ENCODE peak calls at places on chromosomes 16 and 17, in eight cellular contexts. H is right atrium auricular region; I is NT2/D1; X is body of pancreas; Z is astrocyte; K is CD8-positive, alpha-beta memory T cell; Y is small intestine; E is A549. S is an unnamed sample. For H3K4me1, the result is how much of the 10 kb centered on the place peaks cover.

GRCh38 chr16:72560617-72561016 is 388.7 kb upstream of the PMFBP1 start:
- DNase-seq in K (no peak), I (no peak), H (no peak), Z (no peak), E (no peak), X (no peak), Y (peak), S (peak)

GRCh38 chr17:18109935-18110334 is 1.4 kb downstream of the MYO15A start:
- DNase-seq in K (no peak), X (no peak), I (no peak), Y (no peak), Z (no peak), H (no peak), E (no peak), S (no peak)

GRCh38 chr17:82528484-82529265 is 9.1 kb downstream of the FOXK2 start:
- DNase-seq in H (peak), Z (peak), I (no peak), Y (peak), X (peak), E (peak), K (no peak), S (no peak)

GRCh38 chr17:48597775-48598631 is 4.4 kb upstream of the HOXB5 start:
- DNase-seq in I (no peak), H (peak), Y (no peak), K (peak), E (no peak), X (peak), Z (no peak), S (peak)

GRCh38 chr17:76005263-76006149 is 4.9 kb downstream of the CDK3 start:
- DNase-seq in K (peak), X (peak), I (peak), H (peak), Y (peak), Z (no peak), E (peak), S (peak)

GRCh38 chr17:62950067-62950466 is 16.0 kb upstream of the TANC2 start:
- DNase-seq in X (peak), Y (peak), I (no peak), E (peak), H (no peak), K (no peak), Z (peak), S (peak)

GRCh38 chr16:15808071-15808470 is 48.8 kb downstream of the MYH11 start:
- DNase-seq in H (no peak), E (no peak), K (no peak), I (no peak), Z (no peak), X (no peak), Y (no peak), S (no peak)

GRCh38 chr17:6509295-6509771 is 47.0 kb downstream of the PITPNM3 start:
- DNase-seq in I (no peak), K (no peak), E (no peak), X (peak), Y (no peak), Z (no peak), H (no peak), S (no peak)

GRCh38 chr17:40519089-40519775 is 17.8 kb upstream of the TNS4 start:
- DNase-seq in Z (no peak), I (no peak), X (no peak), Y (no peak), K (no peak), E (no peak), H (no peak), S (no peak)

GRCh38 chr17:49944451-49944850 is 24.5 kb upstream of the DLX4 start:
- DNase-seq in Z (no peak), Y (no peak), E (no peak), K (no peak), I (no peak), H (no peak), X (no peak), S (no peak)

GRCh38 chr17:79797492-79798295 is 817 bp upstream of the CBX8 start:
- DNase-seq in I (no peak), E (peak), H (no peak), Z (no peak), K (no peak), X (no peak), Y (no peak), S (peak)

GRCh38 chr17:66412857-66413563 is 110.6 kb downstream of the PRKCA start:
- DNase-seq in X (no peak), Y (no peak), H (no peak), I (no peak), Z (no peak), E (no peak), K (no peak), S (no peak)

GRCh38 chr17:43092891-43093290 is 32.3 kb downstream of the BRCA1 start:
- DNase-seq in Y (no peak), X (no peak), I (no peak), K (no peak), E (no peak), H (no peak), Z (peak), S (no peak)

GRCh38 chr16:896261-897199 is 74.3 kb downstream of the LMF1 start:
- DNase-seq in K (no peak), Y (no peak), Z (no peak), H (no peak), I (no peak), X (no peak), E (no peak), S (no peak)

GRCh38 chr17:17999364-18000007 is 26.8 kb downstream of the DRC3 start:
- DNase-seq in K (no peak), X (no peak), E (no peak), Z (no peak), I (no peak), Y (no peak), H (no peak), S (no peak)

GRCh38 chr17:56112086-56112485 is 41.2 kb upstream of the ANKFN1 start:
- DNase-seq in H (no peak), I (no peak), K (no peak), Y (no peak), E (no peak), Z (peak), X (no peak), S (no peak)

GRCh38 chr16:30996324-30996999 is 11.5 kb downstream of the HSD3B7 start:
- DNase-seq in H (no peak), E (peak), X (peak), I (no peak), K (no peak), Y (peak), Z (no peak), S (no peak)

DNA sequence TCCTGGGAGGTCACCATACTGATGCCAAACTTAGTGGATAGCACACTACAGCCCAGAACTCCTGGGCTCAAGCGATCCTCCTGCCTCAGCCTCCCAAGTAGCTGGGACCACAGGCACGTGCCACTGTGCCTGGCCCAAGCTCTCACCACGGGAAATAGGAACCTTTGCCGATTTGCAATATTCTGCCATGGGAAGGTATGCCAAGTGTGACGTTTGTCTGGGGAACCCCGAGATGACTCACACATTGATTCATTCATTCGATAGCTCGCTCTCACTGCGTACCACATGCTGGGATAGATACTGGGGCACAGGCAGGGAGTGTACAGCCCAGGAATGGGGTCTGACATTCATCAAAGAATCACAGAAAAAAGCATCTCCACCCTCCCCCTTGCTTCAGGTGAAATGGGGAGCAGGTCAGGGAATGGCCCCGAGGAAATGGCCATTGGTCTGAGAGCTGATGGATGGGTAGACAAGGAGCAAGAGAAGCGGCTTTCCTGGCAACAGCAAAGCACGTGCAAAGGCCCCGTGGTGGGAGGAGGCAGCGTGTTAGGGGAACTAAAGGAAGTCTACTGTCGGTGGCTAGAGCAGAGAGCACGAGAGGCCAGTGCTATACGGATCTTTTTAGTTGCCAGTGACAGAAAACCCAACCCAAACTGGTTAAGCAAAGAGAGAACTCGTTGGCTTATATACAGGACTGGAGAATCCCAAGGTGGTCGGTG is 44.1 kb downstream of the DNAH17 start:
- DNase-seq in Y (no peak), I (no peak), E (peak), K (no peak), Z (peak), H (no peak), X (no peak), S (no peak)
- H3K4me1 ChIP-seq in Y (under half), I (under half), E (under half), K (under half), Z (under half), H (under half), X (under half), S (under half)

DNA sequence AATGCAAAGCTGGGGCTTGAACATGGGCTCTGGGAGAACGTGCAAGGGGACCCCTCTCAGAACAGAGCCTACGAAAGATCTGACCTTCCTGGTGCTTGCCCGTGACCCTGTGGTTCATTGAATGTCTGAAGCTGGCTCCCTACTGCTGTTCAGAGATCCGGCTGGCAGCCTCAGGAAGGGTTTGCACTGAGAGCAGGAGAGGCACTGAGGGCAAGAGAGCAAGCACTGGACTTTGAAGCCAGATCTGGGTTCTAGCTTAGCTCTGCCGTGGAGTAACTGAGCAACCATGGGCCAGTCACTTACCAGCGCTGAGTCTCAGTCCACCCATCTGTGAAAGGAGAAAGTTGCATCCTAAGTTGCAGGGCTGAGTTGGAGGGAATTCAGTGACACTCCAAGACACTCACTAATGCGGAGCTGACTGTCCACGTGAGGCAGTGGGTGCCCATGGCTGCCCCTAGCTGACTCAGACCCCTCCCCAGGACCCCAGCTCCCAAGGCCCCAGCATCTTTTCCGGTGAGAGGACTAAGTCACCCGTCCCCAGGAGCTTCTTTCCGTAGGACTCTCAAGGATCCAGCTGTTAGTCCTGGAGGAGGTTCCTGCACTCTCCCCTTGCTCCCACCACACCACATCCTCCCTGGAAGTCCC is 41.3 kb downstream of the BEAN1 start:
- DNase-seq in E (no peak), Z (no peak), I (no peak), K (no peak), H (no peak), Y (no peak), X (no peak), S (no peak)
- H3K4me3 ChIP-seq in E (no peak), Z (no peak), I (no peak), K (no peak), H (no peak), Y (no peak), X (no peak), S (no peak)

DNA sequence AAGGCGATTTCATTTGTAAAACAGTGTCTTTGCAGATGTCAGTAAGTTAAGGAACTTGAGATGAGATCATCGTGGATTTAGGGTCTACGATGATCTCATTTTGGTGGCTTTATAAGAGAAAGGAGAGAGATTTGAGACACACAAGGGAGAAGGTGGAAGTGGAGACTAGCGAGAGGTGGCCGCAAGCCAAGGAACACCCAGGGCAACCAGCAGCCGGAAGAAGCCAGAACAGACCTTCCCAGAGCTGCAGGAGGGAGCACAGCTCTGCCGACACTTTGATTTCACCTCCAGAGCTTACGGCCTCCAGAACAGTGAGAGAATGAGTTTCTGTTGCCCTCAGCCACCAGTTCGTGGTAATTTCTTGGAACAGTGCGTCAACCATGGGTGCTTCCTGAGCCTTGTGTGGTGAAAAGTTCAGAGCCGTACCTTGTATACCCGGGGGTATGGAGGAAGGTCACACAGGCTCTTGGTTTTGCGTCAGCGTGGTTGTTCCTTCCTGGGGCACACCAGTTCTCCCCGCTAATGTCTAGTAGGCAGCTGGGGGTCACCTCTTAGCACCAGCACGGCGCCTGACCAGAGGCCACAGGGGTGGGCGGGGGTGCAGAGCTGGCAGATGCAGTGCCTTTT is 12.9 kb upstream of the SEC14L1 start:
- DNase-seq in Y (peak), X (peak), H (peak), K (peak), I (no peak), E (no peak), Z (peak), S (no peak)
- H3K4me1 ChIP-seq in Y (under half), X (under half), H (under half), K (under half), I (under half), E (half or more), Z (under half), S (under half)

DNA sequence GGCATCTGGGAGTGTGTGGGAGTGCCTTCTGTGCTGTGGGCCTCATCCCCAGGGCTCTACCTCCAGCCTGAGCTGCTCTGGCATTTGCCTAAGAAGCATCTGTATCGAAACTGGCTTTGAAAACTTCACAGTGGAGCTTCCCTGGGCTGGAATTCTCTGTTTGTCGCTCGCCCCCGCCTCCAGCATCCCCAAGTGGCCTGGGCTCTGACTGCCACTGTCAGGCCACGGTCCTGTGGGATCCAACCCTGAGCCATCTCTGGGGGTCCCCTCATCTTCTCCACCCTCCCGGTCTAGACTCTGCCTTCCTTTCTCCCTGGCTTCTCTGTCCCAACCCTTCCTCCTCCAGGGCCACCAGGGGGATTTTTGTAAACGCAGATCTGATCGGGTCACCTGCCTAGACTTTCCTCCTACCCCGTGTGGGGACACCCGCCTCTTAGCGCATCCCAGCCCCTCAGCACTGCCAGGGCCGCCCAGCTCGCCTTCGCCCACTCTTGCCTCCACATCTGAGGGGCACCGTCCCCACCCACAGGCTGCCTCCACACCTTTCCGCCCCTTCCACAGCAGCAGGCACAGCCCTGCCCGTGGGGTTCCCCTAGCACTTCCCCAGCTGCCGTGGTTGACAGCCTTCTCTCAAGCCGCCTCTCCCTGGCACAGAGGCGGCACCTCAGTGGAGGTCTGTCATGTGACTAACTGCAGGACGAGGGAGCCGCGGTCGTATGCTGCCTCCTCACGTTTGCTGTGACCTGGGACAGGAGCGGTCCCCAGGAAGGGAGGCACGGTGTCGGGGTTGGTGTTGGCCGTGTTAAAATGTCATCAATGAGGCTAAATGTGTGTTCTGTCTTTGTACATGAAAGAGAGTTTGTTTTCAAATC is 12.0 kb downstream of the TBC1D24 start:
- DNase-seq in H (no peak), K (peak), Z (no peak), I (no peak), E (no peak), X (peak), Y (peak), S (no peak)
- H3K4me3 ChIP-seq in H (no peak), K (no peak), Z (no peak), I (no peak), E (no peak), X (no peak), Y (no peak), S (no peak)

S was measured in HAP-1.